ENCODE peak calls at places on chromosomes 3 and 15, in nine cellular contexts. A is endodermal cell, L is EH, X is mucosa of descending colon, W is GM12865, E is nephron progenitor cell, B is islet precursor cell, U is HFFc6, I is NCI-H460. T is an unnamed sample.

GRCh38 chr3:156579427-156579851 is 24.5 kb upstream of the SSR3 start:
- DNase-seq in I (no peak), B (no peak), W (no peak), U (no peak), A (no peak), L (no peak), X (peak), E (no peak), T (no peak)

GRCh38 chr15:44087578-44088190 is 107.4 kb downstream of the FRMD5 start:
- DNase-seq in W (no peak), U (peak), X (no peak), A (no peak), L (peak), B (no peak), E (no peak), I (peak), T (no peak)

GRCh38 chr3:114496021-114496434 is 202.2 kb downstream of the TIGIT start:
- DNase-seq in W (no peak), U (peak), X (no peak), E (no peak), A (no peak), I (no peak), L (peak), B (no peak), T (no peak)

GRCh38 chr15:75924576-75924975 is 20.9 kb downstream of the FBXO22 start:
- DNase-seq in X (no peak), L (no peak), A (no peak), E (no peak), U (no peak), W (no peak), I (no peak), B (no peak), T (no peak)

GRCh38 chr3:193790086-193790990 is 197.3 kb downstream of the OPA1 start:
- DNase-seq in B (peak), I (no peak), E (no peak), A (peak), W (no peak), X (no peak), U (no peak), L (no peak), T (no peak)

GRCh38 chr15:68623301-68623892 is 44.6 kb downstream of the CORO2B start:
- DNase-seq in B (no peak), W (no peak), E (no peak), A (peak), U (no peak), X (peak), I (no peak), L (no peak), T (no peak)

GRCh38 chr3:112327371-112327951 is 5.5 kb upstream of the CD200 start:
- DNase-seq in U (peak), E (no peak), L (peak), W (peak), I (peak), A (no peak), B (no peak), X (peak), T (no peak)

GRCh38 chr15:41564286-41564959 is 5.4 kb downstream of the TYRO3 start:
- DNase-seq in A (peak), W (no peak), L (peak), E (peak), X (no peak), I (no peak), U (no peak), B (peak), T (no peak)

GRCh38 chr3:73848173-73848751 is 223.5 kb upstream of the PDZRN3 start:
- DNase-seq in U (peak), X (peak), L (peak), A (no peak), I (no peak), E (no peak), W (peak), B (no peak), T (no peak)

GRCh38 chr3:116388867-116389385 is 56.4 kb downstream of the LSAMP start:
- DNase-seq in B (no peak), U (no peak), W (no peak), A (no peak), L (no peak), E (no peak), X (no peak), I (no peak), T (no peak)

GRCh38 chr15:45180648-45181436 is 6.9 kb downstream of the SHF start:
- DNase-seq in X (no peak), I (no peak), E (no peak), A (no peak), L (no peak), U (no peak), B (no peak), W (no peak), T (no peak)

GRCh38 chr3:33186524-33187367 is 31.9 kb downstream of the SUSD5 start:
- DNase-seq in U (peak), A (no peak), L (peak), X (no peak), B (no peak), W (no peak), E (no peak), I (no peak), T (no peak)

GRCh38 chr3:71398157-71398836 is 185.2 kb downstream of the FOXP1 start:
- DNase-seq in B (no peak), A (no peak), L (peak), I (no peak), W (no peak), E (no peak), X (no peak), U (no peak), T (no peak)

GRCh38 chr3:30544811-30545210 is 61.6 kb upstream of the TGFBR2 start:
- DNase-seq in B (no peak), E (no peak), I (peak), L (peak), A (no peak), W (no peak), U (peak), X (peak), T (no peak)

GRCh38 chr3:151918253-151919029 is 45.0 kb downstream of the SUCNR1 start:
- DNase-seq in E (no peak), U (peak), L (peak), A (no peak), X (peak), I (peak), B (no peak), W (peak), T (peak)

GRCh38 chr3:8840556-8840955 is 71.1 kb upstream of the OXTR start:
- DNase-seq in A (peak), W (no peak), U (peak), I (no peak), L (peak), B (no peak), E (no peak), X (no peak), T (no peak)